ENCODE peak calls at places on chromosomes 11 and 22, in five cellular contexts. Y is right lobe of liver, E is IMR-90, T is heart left ventricle, D is A549. X is an unnamed sample.

GRCh38 chr11:101848262-101848661 is 66.5 kb upstream of the CEP126 start:
- DNase-seq in T (no peak), Y (no peak), E (peak), D (no peak), X (no peak)

GRCh38 chr22:26430600-26430999 is 1.5 kb downstream of the ASPHD2 start:
- DNase-seq in E (no peak), D (no peak), Y (no peak), T (no peak), X (no peak)

GRCh38 chr22:37204045-37204655 is 8.1 kb downstream of the SSTR3 start:
- DNase-seq in E (no peak), D (no peak), T (no peak), Y (no peak), X (no peak)

GRCh38 chr22:48268771-48269552 is 1506.5 kb downstream of the TBC1D22A start:
- DNase-seq in Y (no peak), E (no peak), D (no peak), T (no peak), X (no peak)

GRCh38 chr11:113697075-113697474 is 9.0 kb downstream of the TMPRSS5 start:
- DNase-seq in D (no peak), Y (no peak), E (no peak), T (no peak), X (no peak)

GRCh38 chr22:33000342-33001280 is 57.6 kb downstream of the SYN3 start:
- DNase-seq in D (peak), E (peak), Y (peak), T (peak), X (no peak)

GRCh38 chr11:63623513-63624140 is 9.4 kb upstream of the PLAAT3 start:
- DNase-seq in Y (no peak), D (no peak), T (no peak), E (no peak), X (no peak)

GRCh38 chr11:7154881-7155344 is 66.1 kb downstream of the RBMXL2 start:
- DNase-seq in E (no peak), Y (no peak), T (no peak), D (no peak), X (no peak)

GRCh38 chr11:8192016-8192895 is 23.4 kb upstream of the RIC3 start:
- DNase-seq in Y (peak), E (peak), D (peak), T (no peak), X (peak)

GRCh38 chr22:37472418-37473006 is 13.7 kb downstream of the MFNG start:
- DNase-seq in T (no peak), Y (no peak), E (peak), D (peak), X (no peak)

GRCh38 chr11:123903932-123904331 is 2.0 kb downstream of the OR8D4 start:
- DNase-seq in D (no peak), E (no peak), T (no peak), Y (no peak), X (no peak)

GRCh38 chr11:118618115-118618990 is 10.9 kb downstream of the PHLDB1 start:
- DNase-seq in D (no peak), T (peak), E (peak), Y (no peak), X (no peak)

GRCh38 chr11:73308963-73309960 is 1.2 kb downstream of the ARHGEF17 start:
- DNase-seq in E (peak), Y (peak), D (peak), T (peak), X (no peak)

GRCh38 chr22:49405590-49405989 is 422.1 kb downstream of the BRD1 start:
- DNase-seq in T (no peak), Y (no peak), D (no peak), E (no peak), X (no peak)

GRCh38 chr11:79045811-79046304 is 395.0 kb downstream of the TENM4 start:
- DNase-seq in D (no peak), T (no peak), Y (peak), E (peak), X (no peak)

GRCh38 chr11:14636119-14636518 is 7.5 kb upstream of the PDE3B start:
- DNase-seq in D (no peak), E (no peak), Y (no peak), T (no peak), X (no peak)

GRCh38 chr11:35029979-35030378 is 109.0 kb upstream of the CD44 start:
- DNase-seq in Y (no peak), D (no peak), E (peak), T (no peak), X (no peak)

GRCh38 chr11:35049906-35050531 is 89.0 kb upstream of the CD44 start:
- DNase-seq in T (no peak), E (no peak), Y (no peak), D (no peak), X (no peak)

GRCh38 chr11:12160680-12161079 is 50.3 kb downstream of the MICAL2 start:
- DNase-seq in D (no peak), Y (no peak), E (peak), T (no peak), X (peak)

GRCh38 chr11:29527391-29527936 is 489.4 kb downstream of the KCNA4 start:
- DNase-seq in T (no peak), E (peak), Y (no peak), D (peak), X (no peak)

GRCh38 chr11:129035254-129035653 is 92.6 kb upstream of the TP53AIP1 start:
- DNase-seq in Y (no peak), D (no peak), T (no peak), E (no peak), X (no peak)

GRCh38 chr22:19082101-19082500 is 40.1 kb downstream of the DGCR2 start:
- DNase-seq in D (no peak), T (no peak), Y (peak), E (no peak), X (no peak)

GRCh38 chr11:117145393-117145761 is 1.3 kb downstream of the PAFAH1B2 start:
- DNase-seq in E (peak), Y (no peak), D (peak), T (no peak), X (no peak)

GRCh38 chr11:68266121-68266891 is 5.5 kb downstream of the C11orf24 start:
- DNase-seq in E (no peak), D (no peak), Y (peak), T (no peak), X (no peak)

GRCh38 chr11:110366234-110366633 is 63.5 kb upstream of the FDX1 start:
- DNase-seq in D (no peak), E (peak), Y (peak), T (peak), X (no peak)

GRCh38 chr22:39514373-39514973 is 5.9 kb upstream of the ATF4 start:
- DNase-seq in D (peak), T (peak), E (peak), Y (no peak), X (no peak)

GRCh38 chr11:102289510-102290078 is 27.7 kb upstream of the BIRC3 start:
- DNase-seq in E (no peak), Y (no peak), T (no peak), D (no peak), X (no peak)

GRCh38 chr22:42797021-42797420 is 60.1 kb downstream of the ARFGAP3 start:
- DNase-seq in Y (no peak), E (peak), D (no peak), T (no peak), X (no peak)

GRCh38 chr11:94046796-94047195 is 25.6 kb downstream of the HEPHL1 start:
- DNase-seq in E (no peak), Y (no peak), D (no peak), T (no peak), X (peak)

GRCh38 chr22:48072777-48073176 is 1310.3 kb downstream of the TBC1D22A start:
- DNase-seq in D (no peak), E (no peak), Y (no peak), T (no peak), X (no peak)

GRCh38 chr11:132670921-132671675 is 861.2 kb downstream of the OPCML start:
- DNase-seq in Y (no peak), E (no peak), D (no peak), T (no peak), X (no peak)

GRCh38 chr11:16093889-16094653 is 262.3 kb downstream of the SOX6 start:
- DNase-seq in T (no peak), D (no peak), E (peak), Y (no peak), X (no peak)

GRCh38 chr11:71184421-71185210 is 67.8 kb downstream of the SHANK2 start:
- DNase-seq in E (no peak), D (no peak), T (no peak), Y (peak), X (no peak)

GRCh38 chr11:28836285-28837081 is 728.3 kb downstream of the METTL15 start:
- DNase-seq in D (peak), E (peak), Y (no peak), T (no peak), X (no peak)

GRCh38 chr22:39332441-39333064 is 13.1 kb upstream of the RPL3 start:
- DNase-seq in T (no peak), Y (no peak), D (no peak), E (no peak), X (no peak)

GRCh38 chr11:43311791-43312607 is at the start of gene API5:
- DNase-seq in E (peak), D (peak), T (peak), Y (peak), X (no peak)
- TF ChIP-seq POLR2A in E (peak), D (peak), T (peak), Y (peak), X (no peak)

GRCh38 chr11:130816516-130816915 is 99.8 kb downstream of the SNX19 start:
- DNase-seq in E (no peak), T (no peak), Y (no peak), D (no peak), X (no peak)
- TF ChIP-seq POLR2A in E (no peak), T (no peak), Y (no peak), D (no peak), X (no peak)

GRCh38 chr11:120546312-120547205 is 35.0 kb downstream of the GRIK4 start:
- DNase-seq in T (no peak), E (peak), D (no peak), Y (no peak), X (no peak)
- TF ChIP-seq POLR2A in T (no peak), E (no peak), D (no peak), Y (no peak), X (no peak)

DNA sequence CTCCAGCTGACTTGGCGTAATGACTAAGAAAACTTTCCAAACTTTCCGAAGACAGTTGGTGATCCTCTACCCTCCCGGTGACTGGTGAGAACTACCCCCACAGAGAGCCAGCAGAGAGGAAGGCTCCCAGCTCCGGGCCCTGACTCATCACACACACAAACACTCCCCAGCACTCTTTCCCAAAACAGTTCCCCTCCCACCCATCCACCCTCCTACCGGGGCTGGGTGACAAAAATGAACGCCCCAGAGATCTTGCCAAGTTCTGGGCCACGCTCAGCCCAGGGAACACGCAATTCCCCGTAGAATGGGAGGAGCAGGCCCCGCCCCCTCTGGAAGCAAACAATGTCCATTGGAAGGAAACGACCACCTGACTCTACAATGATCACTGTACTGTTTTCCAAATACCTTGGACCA is 21.3 kb upstream of the JAM3 start:
- DNase-seq in E (peak), T (peak), Y (no peak), D (no peak), X (no peak)
- TF ChIP-seq POLR2A in E (no peak), T (no peak), Y (no peak), D (no peak), X (no peak)

GRCh38 chr11:45839204-45839603 is 8.1 kb upstream of the CRY2 start:
- DNase-seq in Y (no peak), E (no peak), T (no peak), D (no peak), X (no peak)

GRCh38 chr11:45844822-45845573 is 2.3 kb upstream of the CRY2 start:
- DNase-seq in Y (no peak), E (no peak), D (no peak), T (no peak), X (no peak)

GRCh38 chr11:45846974-45847907 is at the start of gene CRY2:
- DNase-seq in T (peak), Y (peak), E (peak), D (peak), X (peak)

GRCh38 chr11:45846174-45846675 is 1.1 kb upstream of the CRY2 start:
- DNase-seq in Y (no peak), E (no peak), T (no peak), D (no peak), X (no peak)

GRCh38 chr11:45843158-45843924 is 3.9 kb upstream of the CRY2 start:
- DNase-seq in T (peak), Y (peak), D (peak), E (peak), X (no peak)
- TF ChIP-seq POLR2A in T (no peak), Y (peak), D (no peak), E (no peak), X (no peak)